ENCODE peak calls at places on chromosomes 7 and 10, in six cellular contexts. K is H1, R is GM12891, O is GM12878, N is K562, E is HepG2. Z is an unnamed sample.

GRCh38 chr10:61662794-61663259 is at the start of gene CABCOCO1:
- DNase-seq in N (no peak), O (no peak), K (peak; percentile 86), E (no peak), R (no peak), Z (no peak)

GRCh38 chr7:35026154-35026553 is 11.1 kb downstream of the DPY19L1 start:
- DNase-seq in O (no peak), K (no peak), E (no peak), N (no peak), R (no peak), Z (no peak)

GRCh38 chr10:110081914-110082313 is 74.1 kb downstream of the ADD3 start:
- DNase-seq in R (no peak), O (no peak), N (peak; percentile 30), K (no peak), E (peak; percentile 66), Z (no peak)

GRCh38 chr7:114930107-114930521 is 8.2 kb downstream of the MDFIC start:
- DNase-seq in R (no peak), O (no peak), E (no peak), K (no peak), N (no peak), Z (no peak)

GRCh38 chr7:2193575-2194305 is 39.0 kb downstream of the MAD1L1 start:
- DNase-seq in O (no peak), N (no peak), E (no peak), K (no peak), R (no peak), Z (no peak)

GRCh38 chr7:135259702-135260101 is 26.1 kb downstream of the STRA8 start:
- DNase-seq in E (no peak), R (no peak), O (no peak), N (no peak), K (no peak), Z (no peak)

GRCh38 chr7:49295136-49295535 is 370.8 kb downstream of the CDC14C start:
- DNase-seq in R (no peak), N (no peak), E (no peak), O (no peak), K (no peak), Z (no peak)

GRCh38 chr10:128610113-128610512 is 483.9 kb upstream of the MKI67 start:
- DNase-seq in N (no peak), K (no peak), O (no peak), R (no peak), E (no peak), Z (no peak)

GRCh38 chr10:102419561-102420442 is 834 bp upstream of the FBXL15 start:
- DNase-seq in K (peak; percentile 98), O (no peak), N (peak; percentile 87), R (no peak), E (peak; percentile 35), Z (peak; percentile 72)

GRCh38 chr7:2609001-2609411 is 22.8 kb upstream of the TTYH3 start:
- DNase-seq in N (peak; percentile 63), E (peak; percentile 62), K (no peak), O (no peak), R (peak; percentile 74), Z (peak; percentile 58)

GRCh38 chr10:59362184-59362966 is at the start of gene FAM13C:
- DNase-seq in E (peak; percentile 7), N (no peak), K (peak; percentile 84), R (no peak), O (no peak), Z (no peak)

GRCh38 chr10:77641788-77642397 is 4.3 kb upstream of the KCNMA1 start:
- DNase-seq in K (peak; percentile 71), N (peak; percentile 73), E (peak; percentile 63), O (no peak), R (peak; percentile 53), Z (no peak)

GRCh38 chr7:87345166-87345927 is at the start of gene CROT:
- DNase-seq in K (peak; percentile 96), R (peak; percentile 83), N (peak; percentile 96), O (peak; percentile 67), E (peak; percentile 91), Z (peak; percentile 83)

GRCh38 chr7:87344446-87344845 is 1.0 kb upstream of the CROT start:
- DNase-seq in N (no peak), O (no peak), K (no peak), E (no peak), R (no peak), Z (no peak)

GRCh38 chr7:87347682-87348081 is 2.2 kb downstream of the CROT start:
- DNase-seq in K (no peak), N (no peak), R (no peak), E (no peak), O (no peak), Z (no peak)

GRCh38 chr7:87345962-87346371 is 503 bp downstream of the CROT start:
- DNase-seq in O (no peak), K (no peak), E (no peak), N (peak; percentile 11), R (no peak), Z (peak; percentile 2)

GRCh38 chr7:87347207-87347606 is 1.7 kb downstream of the CROT start:
- DNase-seq in R (no peak), N (no peak), E (no peak), K (no peak), O (no peak), Z (no peak)
- TF ChIP-seq TAF1 in R (no peak), N (no peak), E (no peak), K (no peak), O (no peak), Z (no peak)

DNA sequence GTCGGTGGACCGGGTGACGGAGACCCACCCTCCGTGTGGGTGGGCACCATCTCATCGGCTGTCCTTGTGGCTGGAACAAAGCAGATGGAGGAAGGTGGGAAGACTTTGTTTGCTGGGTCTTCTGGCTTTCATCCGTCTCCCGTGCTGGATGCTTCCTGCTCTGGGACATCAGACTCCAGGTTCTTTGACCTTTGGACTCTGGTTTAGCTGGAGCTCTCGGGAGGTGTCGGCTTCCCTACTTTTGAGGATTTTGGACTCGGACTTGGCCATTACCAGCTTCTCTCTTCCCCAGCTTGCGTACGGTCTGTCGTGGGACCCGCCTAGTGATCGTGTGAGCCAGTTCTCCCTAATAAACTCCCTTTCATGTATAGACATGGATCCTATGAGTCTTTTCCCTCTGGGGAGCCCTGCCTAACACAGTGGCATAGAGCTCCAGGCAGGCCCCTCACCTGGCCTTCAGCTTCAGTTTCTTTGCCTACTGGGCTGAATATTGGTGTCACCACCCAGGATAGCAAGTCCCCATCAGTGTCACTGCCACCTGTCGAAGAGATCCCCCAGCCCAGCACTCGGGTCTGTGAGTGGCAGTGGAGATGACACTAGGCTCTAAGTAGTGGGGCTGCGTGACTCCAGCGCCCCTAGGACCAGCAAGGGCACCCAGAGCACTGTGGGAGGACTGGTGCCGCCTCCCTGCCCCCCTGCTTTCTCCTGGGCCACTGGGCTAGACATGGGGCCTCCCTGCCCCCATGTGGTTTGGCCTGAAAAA is 135.5 kb downstream of the LHPP start:
- DNase-seq in K (no peak), E (peak; percentile 66), R (no peak), O (no peak), N (no peak), Z (no peak)
- TF ChIP-seq POLR2A in K (no peak), E (no peak), R (no peak), O (no peak), N (no peak), Z (no peak)

DNA sequence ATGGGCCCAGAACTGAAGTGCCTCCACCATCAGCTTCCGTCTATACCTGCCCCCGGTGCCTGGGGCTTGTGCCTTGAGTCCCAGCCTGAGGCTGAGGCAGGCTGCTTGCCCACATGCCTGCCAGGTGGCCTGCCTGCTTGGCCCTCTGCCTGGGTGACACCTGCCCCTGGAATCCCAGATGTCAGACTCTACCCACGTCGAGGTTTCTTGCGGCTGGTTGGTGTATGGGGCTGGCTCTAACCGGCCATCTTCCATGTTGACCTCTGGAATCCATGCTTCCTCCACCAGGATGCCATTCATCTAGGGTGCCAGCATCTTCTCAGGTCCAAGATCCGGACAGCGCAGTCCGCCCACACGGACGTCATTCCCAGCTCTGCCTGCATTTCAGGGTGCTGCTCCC is 298.2 kb downstream of the TCERG1L start:
- DNase-seq in N (no peak), K (no peak), E (no peak), R (no peak), O (no peak), Z (no peak)
- TF ChIP-seq TAF1 in N (no peak), K (no peak), E (no peak), R (no peak), O (no peak), Z (no peak)

DNA sequence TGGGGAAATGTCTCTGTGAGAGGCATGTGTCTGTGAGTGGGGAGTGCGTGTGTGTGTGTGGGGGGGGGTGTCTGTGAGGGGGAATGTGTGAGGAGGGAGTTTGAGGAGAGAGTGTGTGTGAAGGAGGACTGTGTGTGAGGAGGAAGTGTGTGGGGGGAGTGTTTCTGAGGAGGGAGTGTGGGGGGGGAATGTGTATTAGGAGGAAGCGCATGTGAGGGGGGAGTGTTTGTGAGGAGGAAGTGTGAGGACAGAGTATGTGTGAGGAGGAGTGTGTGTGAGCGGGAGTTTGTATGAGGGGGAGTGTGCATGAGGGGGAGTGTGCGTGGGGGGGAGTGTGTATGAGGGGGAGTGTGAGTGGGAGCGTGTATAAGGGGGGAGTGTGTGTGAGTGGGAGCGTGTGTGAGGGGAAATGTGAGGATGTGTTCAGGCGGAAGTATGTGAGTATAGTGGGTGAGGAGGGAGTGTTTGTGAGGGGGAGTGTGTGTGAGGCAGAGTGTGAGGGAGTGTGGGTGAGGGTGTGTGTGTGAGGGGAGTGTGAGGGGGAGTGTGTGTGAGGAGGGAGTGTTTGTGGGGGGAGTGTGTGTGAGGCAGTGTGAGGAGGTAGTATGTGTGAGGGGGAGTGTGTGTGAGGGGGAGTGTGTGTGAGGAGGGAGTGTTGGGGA is 21.8 kb upstream of the PTPRN2 start:
- DNase-seq in N (no peak), O (no peak), E (no peak), K (no peak), R (no peak), Z (no peak)
- TF ChIP-seq POLR2A in N (no peak), O (no peak), E (no peak), K (no peak), R (no peak), Z (no peak)

Z was measured in GM12892.